ENCODE peak calls at places on chromosomes 11 and 22, in six cellular contexts. One of them, this sample, is unnamed.
A peak's percentile ranks its signal among the peaks of the same experiment; 100 is the strongest.

GRCh38 chr11:19307498-19307897 is 66.8 kb upstream of the E2F8 start:
- DNase-seq in pancreas: no peak
- DNase-seq in tibial artery: no peak
- DNase-seq in A673: no peak
- DNase-seq in transverse colon: no peak
- DNase-seq in OCI-LY7: no peak
- DNase-seq in this sample: no peak

GRCh38 chr11:83063073-83063754 is 8.5 kb downstream of the RAB30 start:
- DNase-seq in transverse colon: no peak
- DNase-seq in OCI-LY7: peak; percentile 96
- DNase-seq in pancreas: no peak
- DNase-seq in tibial artery: no peak
- DNase-seq in A673: peak; percentile 26
- DNase-seq in this sample: no peak

GRCh38 chr22:44452531-44453420 is 45.3 kb downstream of the RTL6 start:
- DNase-seq in OCI-LY7: no peak
- DNase-seq in A673: no peak
- DNase-seq in pancreas: no peak
- DNase-seq in tibial artery: no peak
- DNase-seq in transverse colon: no peak
- DNase-seq in this sample: peak; percentile 35

GRCh38 chr22:43956805-43957463 is 1.7 kb downstream of the SAMM50 start:
- DNase-seq in transverse colon: no peak
- DNase-seq in tibial artery: no peak
- DNase-seq in OCI-LY7: no peak
- DNase-seq in pancreas: no peak
- DNase-seq in A673: no peak
- DNase-seq in this sample: no peak

GRCh38 chr11:59918987-59919589 is 19.1 kb upstream of the OOSP1 start:
- DNase-seq in pancreas: peak; percentile 21
- DNase-seq in A673: peak; percentile 77
- DNase-seq in OCI-LY7: peak; percentile 64
- DNase-seq in transverse colon: peak; percentile 45
- DNase-seq in tibial artery: no peak
- DNase-seq in this sample: no peak

GRCh38 chr11:130999992-131000770 is 83.9 kb upstream of the SNX19 start:
- DNase-seq in transverse colon: no peak
- DNase-seq in tibial artery: no peak
- DNase-seq in pancreas: no peak
- DNase-seq in A673: no peak
- DNase-seq in OCI-LY7: no peak
- DNase-seq in this sample: no peak

GRCh38 chr22:27113211-27114030 is 456.0 kb downstream of the MIAT start:
- DNase-seq in transverse colon: peak; percentile 59
- DNase-seq in tibial artery: peak; percentile 90
- DNase-seq in OCI-LY7: no peak
- DNase-seq in pancreas: peak; percentile 67
- DNase-seq in A673: peak; percentile 84
- DNase-seq in this sample: peak; percentile 88

GRCh38 chr11:73949912-73950311 is 914 bp upstream of the DNAJB13 start:
- DNase-seq in pancreas: no peak
- DNase-seq in transverse colon: no peak
- DNase-seq in OCI-LY7: no peak
- DNase-seq in A673: no peak
- DNase-seq in tibial artery: no peak
- DNase-seq in this sample: no peak

GRCh38 chr11:102683277-102683676 is 22.3 kb downstream of the MMP27 start:
- DNase-seq in tibial artery: no peak
- DNase-seq in transverse colon: no peak
- DNase-seq in OCI-LY7: no peak
- DNase-seq in A673: no peak
- DNase-seq in pancreas: no peak
- DNase-seq in this sample: no peak

GRCh38 chr11:118657709-118658108 is 21.7 kb downstream of the TREH start:
- DNase-seq in pancreas: no peak
- DNase-seq in OCI-LY7: no peak
- DNase-seq in tibial artery: peak; percentile 64
- DNase-seq in transverse colon: no peak
- DNase-seq in A673: no peak
- DNase-seq in this sample: no peak

GRCh38 chr22:49550766-49551362 is 276.8 kb downstream of the BRD1 start:
- DNase-seq in tibial artery: peak; percentile 53
- DNase-seq in A673: no peak
- DNase-seq in OCI-LY7: no peak
- DNase-seq in transverse colon: no peak
- DNase-seq in pancreas: no peak
- DNase-seq in this sample: no peak
- H3K9me3 ChIP-seq in tibial artery: peaks cover 24% of the 10 kb centered on the region
- H3K9me3 ChIP-seq in A673: no peaks in the 10 kb centered on the region
- H3K9me3 ChIP-seq in OCI-LY7: no peaks in the 10 kb centered on the region
- H3K9me3 ChIP-seq in transverse colon: no peaks in the 10 kb centered on the region
- H3K9me3 ChIP-seq in pancreas: no peaks in the 10 kb centered on the region
- H3K9me3 ChIP-seq in this sample: no peaks in the 10 kb centered on the region

GRCh38 chr11:64878494-64879225 is at the start of gene EHD1:
- DNase-seq in tibial artery: peak; percentile 99
- DNase-seq in OCI-LY7: peak; percentile 100
- DNase-seq in pancreas: peak; percentile 98
- DNase-seq in A673: peak; percentile 100
- DNase-seq in transverse colon: peak; percentile 100
- DNase-seq in this sample: peak; percentile 100
- TF ChIP-seq CTCF in tibial artery: peak; percentile 37
- TF ChIP-seq CTCF in OCI-LY7: peak; percentile 72
- TF ChIP-seq CTCF in pancreas: no peak
- TF ChIP-seq CTCF in A673: peak; percentile 74
- TF ChIP-seq CTCF in transverse colon: peak; percentile 19
- TF ChIP-seq CTCF in this sample: no peak

DNA sequence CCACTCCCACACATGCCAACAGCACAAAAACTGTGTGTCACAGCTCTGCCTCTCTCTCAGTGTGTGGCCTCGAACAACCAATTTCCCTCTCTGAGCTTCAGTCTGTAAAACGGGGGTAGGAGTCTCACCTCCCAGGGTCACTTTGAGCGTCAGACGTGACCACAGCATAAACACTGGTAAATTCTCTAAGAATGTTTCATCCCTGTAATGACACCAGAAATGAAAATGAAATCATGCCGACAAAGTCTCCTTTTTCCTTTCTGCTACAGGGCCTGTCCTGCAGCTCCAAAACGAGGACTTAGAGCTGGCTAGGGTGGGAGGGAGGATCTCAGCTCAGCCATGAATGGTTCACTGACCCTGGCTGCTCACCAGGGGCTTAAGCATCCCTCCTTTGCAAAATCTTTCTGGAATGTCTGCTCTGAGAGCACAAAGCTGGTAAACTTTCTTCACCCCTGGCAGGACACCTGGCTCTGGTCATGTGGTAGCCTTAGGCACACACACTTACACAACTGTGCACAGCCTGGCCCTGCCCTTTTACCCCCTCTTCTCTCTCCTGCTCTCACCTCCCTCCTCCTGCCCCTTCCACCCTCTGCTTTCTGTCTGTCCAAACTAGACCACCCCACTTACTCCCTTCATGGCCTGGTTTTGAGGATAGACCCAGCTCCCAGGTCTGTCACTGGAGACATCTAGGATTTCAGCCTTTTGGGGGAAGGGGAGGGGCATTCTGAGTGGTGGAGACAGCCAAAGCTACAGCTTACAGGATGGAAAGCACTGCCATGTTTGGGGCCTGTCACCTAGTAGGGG is 12.3 kb upstream of the TSKU start:
- DNase-seq in tibial artery: peak; percentile 91
- DNase-seq in A673: no peak
- DNase-seq in transverse colon: peak; percentile 67
- DNase-seq in pancreas: no peak
- DNase-seq in OCI-LY7: no peak
- DNase-seq in this sample: peak; percentile 45
- H3K4me1 ChIP-seq in tibial artery: no peaks in the 10 kb centered on the region
- H3K4me1 ChIP-seq in A673: peaks cover 45% of the 10 kb centered on the region
- H3K4me1 ChIP-seq in transverse colon: peaks cover 46% of the 10 kb centered on the region
- H3K4me1 ChIP-seq in pancreas: no peaks in the 10 kb centered on the region
- H3K4me1 ChIP-seq in OCI-LY7: peaks cover 3% of the 10 kb centered on the region
- H3K4me1 ChIP-seq in this sample: peaks cover 51% of the 10 kb centered on the region

GRCh38 chr11:3370268-3370870 is 8.6 kb downstream of the ZNF195 start:
- DNase-seq in tibial artery: no peak
- DNase-seq in transverse colon: no peak
- DNase-seq in A673: no peak
- DNase-seq in pancreas: no peak
- DNase-seq in OCI-LY7: no peak
- DNase-seq in this sample: no peak

GRCh38 chr11:3369366-3369765 is 9.6 kb downstream of the ZNF195 start:
- DNase-seq in tibial artery: no peak
- DNase-seq in transverse colon: no peak
- DNase-seq in pancreas: no peak
- DNase-seq in OCI-LY7: no peak
- DNase-seq in A673: no peak
- DNase-seq in this sample: no peak

GRCh38 chr11:3368199-3368598 is 10.7 kb downstream of the ZNF195 start:
- DNase-seq in OCI-LY7: no peak
- DNase-seq in pancreas: no peak
- DNase-seq in A673: no peak
- DNase-seq in transverse colon: no peak
- DNase-seq in tibial artery: no peak
- DNase-seq in this sample: no peak

GRCh38 chr11:3367221-3367620 is 11.7 kb downstream of the ZNF195 start:
- DNase-seq in OCI-LY7: no peak
- DNase-seq in A673: no peak
- DNase-seq in transverse colon: no peak
- DNase-seq in tibial artery: no peak
- DNase-seq in pancreas: no peak
- DNase-seq in this sample: no peak
- H3K9me3 ChIP-seq in OCI-LY7: peaks cover 56% of the 10 kb centered on the region
- H3K9me3 ChIP-seq in A673: peaks cover 61% of the 10 kb centered on the region
- H3K9me3 ChIP-seq in transverse colon: peaks cover 37% of the 10 kb centered on the region
- H3K9me3 ChIP-seq in tibial artery: peaks cover 8% of the 10 kb centered on the region
- H3K9me3 ChIP-seq in pancreas: no peaks in the 10 kb centered on the region
- H3K9me3 ChIP-seq in this sample: peaks cover 3% of the 10 kb centered on the region

GRCh38 chr11:116580828-116581227 is 192.0 kb downstream of the BUD13 start:
- DNase-seq in A673: peak; percentile 18
- DNase-seq in tibial artery: no peak
- DNase-seq in OCI-LY7: no peak
- DNase-seq in pancreas: no peak
- DNase-seq in transverse colon: no peak
- DNase-seq in this sample: no peak
- TF ChIP-seq CTCF in A673: no peak
- TF ChIP-seq CTCF in tibial artery: no peak
- TF ChIP-seq CTCF in OCI-LY7: no peak
- TF ChIP-seq CTCF in pancreas: no peak
- TF ChIP-seq CTCF in transverse colon: no peak
- TF ChIP-seq CTCF in this sample: no peak